ENCODE peak calls at places on chromosomes 1 and 21, in nine cellular contexts. One of them, this sample, is unnamed.

GRCh38 chr1:87106158-87106557 is 191.7 kb downstream of the HS2ST1 start:
- DNase-seq in tibial artery: no peak
- DNase-seq in neural crest cell: no peak
- DNase-seq in GM10248: no peak
- DNase-seq in ovary: no peak
- DNase-seq in left ventricle myocardium inferior: no peak
- DNase-seq in transverse colon: no peak
- DNase-seq in kidney: no peak
- DNase-seq in tibial nerve: no peak
- DNase-seq in this sample: no peak

GRCh38 chr1:22517936-22518335 is 45.4 kb upstream of the EPHA8 start:
- DNase-seq in tibial artery: no peak
- DNase-seq in neural crest cell: no peak
- DNase-seq in GM10248: no peak
- DNase-seq in ovary: no peak
- DNase-seq in left ventricle myocardium inferior: no peak
- DNase-seq in transverse colon: no peak
- DNase-seq in kidney: no peak
- DNase-seq in tibial nerve: no peak
- DNase-seq in this sample: no peak

GRCh38 chr1:156151093-156151688 is 2.2 kb upstream of the SEMA4A start:
- DNase-seq in tibial artery: peak
- DNase-seq in neural crest cell: no peak
- DNase-seq in GM10248: no peak
- DNase-seq in ovary: no peak
- DNase-seq in left ventricle myocardium inferior: no peak
- DNase-seq in transverse colon: peak
- DNase-seq in kidney: no peak
- DNase-seq in tibial nerve: no peak
- DNase-seq in this sample: no peak

GRCh38 chr1:179612361-179612760 is 20.7 kb downstream of the TDRD5 start:
- DNase-seq in tibial artery: no peak
- DNase-seq in neural crest cell: no peak
- DNase-seq in GM10248: no peak
- DNase-seq in ovary: no peak
- DNase-seq in left ventricle myocardium inferior: no peak
- DNase-seq in transverse colon: no peak
- DNase-seq in kidney: no peak
- DNase-seq in tibial nerve: no peak
- DNase-seq in this sample: no peak

GRCh38 chr1:104760017-104760416 is 1010.3 kb downstream of the AMY1C start:
- DNase-seq in tibial artery: no peak
- DNase-seq in neural crest cell: no peak
- DNase-seq in GM10248: peak
- DNase-seq in ovary: no peak
- DNase-seq in left ventricle myocardium inferior: no peak
- DNase-seq in transverse colon: no peak
- DNase-seq in kidney: no peak
- DNase-seq in tibial nerve: no peak
- DNase-seq in this sample: no peak

GRCh38 chr1:39692152-39693064 is 1.2 kb upstream of the HPCAL4 start:
- DNase-seq in tibial artery: no peak
- DNase-seq in neural crest cell: no peak
- DNase-seq in GM10248: no peak
- DNase-seq in ovary: peak
- DNase-seq in left ventricle myocardium inferior: no peak
- DNase-seq in transverse colon: peak
- DNase-seq in kidney: no peak
- DNase-seq in tibial nerve: no peak
- DNase-seq in this sample: no peak

GRCh38 chr21:20661221-20661620 is 337.0 kb upstream of the NCAM2 start:
- DNase-seq in tibial artery: no peak
- DNase-seq in neural crest cell: no peak
- DNase-seq in GM10248: no peak
- DNase-seq in ovary: no peak
- DNase-seq in left ventricle myocardium inferior: no peak
- DNase-seq in transverse colon: no peak
- DNase-seq in kidney: no peak
- DNase-seq in tibial nerve: no peak
- DNase-seq in this sample: no peak

GRCh38 chr1:41268154-41268770 is 26.2 kb upstream of the SCMH1 start:
- DNase-seq in tibial artery: peak
- DNase-seq in neural crest cell: peak
- DNase-seq in GM10248: peak
- DNase-seq in ovary: peak
- DNase-seq in left ventricle myocardium inferior: peak
- DNase-seq in transverse colon: peak
- DNase-seq in kidney: peak
- DNase-seq in tibial nerve: peak
- DNase-seq in this sample: peak

GRCh38 chr21:46110499-46111192 is 12.7 kb downstream of the COL6A2 start:
- DNase-seq in tibial artery: peak
- DNase-seq in neural crest cell: no peak
- DNase-seq in GM10248: no peak
- DNase-seq in ovary: peak
- DNase-seq in left ventricle myocardium inferior: peak
- DNase-seq in transverse colon: peak
- DNase-seq in kidney: peak
- DNase-seq in tibial nerve: peak
- DNase-seq in this sample: no peak

GRCh38 chr1:184881941-184882648 is 92.2 kb downstream of the NIBAN1 start:
- DNase-seq in tibial artery: no peak
- DNase-seq in neural crest cell: no peak
- DNase-seq in GM10248: no peak
- DNase-seq in ovary: no peak
- DNase-seq in left ventricle myocardium inferior: no peak
- DNase-seq in transverse colon: no peak
- DNase-seq in kidney: no peak
- DNase-seq in tibial nerve: no peak
- DNase-seq in this sample: no peak

GRCh38 chr1:3925762-3926161 is 25.7 kb upstream of the C1orf174 start:
- DNase-seq in tibial artery: no peak
- DNase-seq in neural crest cell: no peak
- DNase-seq in GM10248: no peak
- DNase-seq in ovary: no peak
- DNase-seq in left ventricle myocardium inferior: no peak
- DNase-seq in transverse colon: no peak
- DNase-seq in kidney: peak
- DNase-seq in tibial nerve: no peak
- DNase-seq in this sample: no peak

GRCh38 chr1:59593798-59594790 is 220.7 kb upstream of the HOOK1 start:
- DNase-seq in tibial artery: no peak
- DNase-seq in neural crest cell: no peak
- DNase-seq in GM10248: no peak
- DNase-seq in ovary: no peak
- DNase-seq in left ventricle myocardium inferior: no peak
- DNase-seq in transverse colon: no peak
- DNase-seq in kidney: no peak
- DNase-seq in tibial nerve: no peak
- DNase-seq in this sample: no peak

GRCh38 chr1:153438599-153438998 is 21.9 kb downstream of the S100A7 start:
- DNase-seq in tibial artery: no peak
- DNase-seq in neural crest cell: no peak
- DNase-seq in GM10248: no peak
- DNase-seq in ovary: no peak
- DNase-seq in left ventricle myocardium inferior: no peak
- DNase-seq in transverse colon: no peak
- DNase-seq in kidney: no peak
- DNase-seq in tibial nerve: no peak
- DNase-seq in this sample: no peak

GRCh38 chr1:162564762-162565218 is 3.3 kb downstream of the UAP1 start:
- DNase-seq in tibial artery: no peak
- DNase-seq in neural crest cell: no peak
- DNase-seq in GM10248: no peak
- DNase-seq in ovary: no peak
- DNase-seq in left ventricle myocardium inferior: no peak
- DNase-seq in transverse colon: no peak
- DNase-seq in kidney: no peak
- DNase-seq in tibial nerve: no peak
- DNase-seq in this sample: no peak

GRCh38 chr1:231242516-231243198 is 1.6 kb downstream of the GNPAT start:
- DNase-seq in tibial artery: no peak
- DNase-seq in neural crest cell: no peak
- DNase-seq in GM10248: no peak
- DNase-seq in ovary: no peak
- DNase-seq in left ventricle myocardium inferior: no peak
- DNase-seq in transverse colon: no peak
- DNase-seq in kidney: no peak
- DNase-seq in tibial nerve: no peak
- DNase-seq in this sample: no peak

GRCh38 chr21:45010096-45010495 is 64.3 kb upstream of the ADARB1 start:
- DNase-seq in tibial artery: peak
- DNase-seq in neural crest cell: no peak
- DNase-seq in GM10248: no peak
- DNase-seq in ovary: no peak
- DNase-seq in left ventricle myocardium inferior: no peak
- DNase-seq in transverse colon: no peak
- DNase-seq in kidney: no peak
- DNase-seq in tibial nerve: no peak
- DNase-seq in this sample: no peak

GRCh38 chr1:95233321-95233736 is 681 bp upstream of the RWDD3 start:
- DNase-seq in tibial artery: peak
- DNase-seq in neural crest cell: no peak
- DNase-seq in GM10248: no peak
- DNase-seq in ovary: peak
- DNase-seq in left ventricle myocardium inferior: peak
- DNase-seq in transverse colon: peak
- DNase-seq in kidney: peak
- DNase-seq in tibial nerve: no peak
- DNase-seq in this sample: no peak

GRCh38 chr1:156885904-156886355 is 7.6 kb upstream of the PEAR1 start:
- DNase-seq in tibial artery: no peak
- DNase-seq in neural crest cell: no peak
- DNase-seq in GM10248: no peak
- DNase-seq in ovary: no peak
- DNase-seq in left ventricle myocardium inferior: no peak
- DNase-seq in transverse colon: no peak
- DNase-seq in kidney: no peak
- DNase-seq in tibial nerve: no peak
- DNase-seq in this sample: no peak

GRCh38 chr1:87787551-87787950 is 458.9 kb downstream of the LMO4 start:
- DNase-seq in tibial artery: no peak
- DNase-seq in neural crest cell: no peak
- DNase-seq in GM10248: no peak
- DNase-seq in ovary: no peak
- DNase-seq in left ventricle myocardium inferior: no peak
- DNase-seq in transverse colon: no peak
- DNase-seq in kidney: no peak
- DNase-seq in tibial nerve: no peak
- DNase-seq in this sample: no peak

GRCh38 chr1:94792473-94792875 is 27.7 kb upstream of the SLC44A3 start:
- DNase-seq in tibial artery: no peak
- DNase-seq in neural crest cell: no peak
- DNase-seq in GM10248: peak
- DNase-seq in ovary: no peak
- DNase-seq in left ventricle myocardium inferior: no peak
- DNase-seq in transverse colon: peak
- DNase-seq in kidney: no peak
- DNase-seq in tibial nerve: no peak
- DNase-seq in this sample: no peak

GRCh38 chr1:237799762-237800474 is 90.8 kb downstream of the ZP4 start:
- DNase-seq in tibial artery: no peak
- DNase-seq in neural crest cell: peak
- DNase-seq in GM10248: peak
- DNase-seq in ovary: no peak
- DNase-seq in left ventricle myocardium inferior: peak
- DNase-seq in transverse colon: peak
- DNase-seq in kidney: peak
- DNase-seq in tibial nerve: no peak
- DNase-seq in this sample: no peak

GRCh38 chr1:47754221-47754620 is 243.0 kb downstream of the TRABD2B start:
- DNase-seq in tibial artery: no peak
- DNase-seq in neural crest cell: no peak
- DNase-seq in GM10248: no peak
- DNase-seq in ovary: no peak
- DNase-seq in left ventricle myocardium inferior: no peak
- DNase-seq in transverse colon: no peak
- DNase-seq in kidney: no peak
- DNase-seq in tibial nerve: no peak
- DNase-seq in this sample: no peak

GRCh38 chr1:109877320-109877771 is 33.3 kb upstream of the CSF1 start:
- DNase-seq in tibial artery: peak
- DNase-seq in neural crest cell: no peak
- DNase-seq in GM10248: no peak
- DNase-seq in ovary: peak
- DNase-seq in left ventricle myocardium inferior: peak
- DNase-seq in transverse colon: peak
- DNase-seq in kidney: peak
- DNase-seq in tibial nerve: peak
- DNase-seq in this sample: peak
- TF ChIP-seq CTCF in tibial artery: peak
- TF ChIP-seq CTCF in neural crest cell: peak
- TF ChIP-seq CTCF in GM10248: no peak
- TF ChIP-seq CTCF in ovary: no peak
- TF ChIP-seq CTCF in left ventricle myocardium inferior: peak
- TF ChIP-seq CTCF in transverse colon: peak
- TF ChIP-seq CTCF in kidney: no peak
- TF ChIP-seq CTCF in tibial nerve: no peak
- TF ChIP-seq CTCF in this sample: peak

GRCh38 chr21:41315726-41316125 is 875 bp upstream of the FAM3B start:
- DNase-seq in tibial artery: no peak
- DNase-seq in neural crest cell: no peak
- DNase-seq in GM10248: no peak
- DNase-seq in ovary: no peak
- DNase-seq in left ventricle myocardium inferior: no peak
- DNase-seq in transverse colon: no peak
- DNase-seq in kidney: no peak
- DNase-seq in tibial nerve: no peak
- DNase-seq in this sample: no peak
- TF ChIP-seq CTCF in tibial artery: no peak
- TF ChIP-seq CTCF in neural crest cell: no peak
- TF ChIP-seq CTCF in GM10248: no peak
- TF ChIP-seq CTCF in ovary: no peak
- TF ChIP-seq CTCF in left ventricle myocardium inferior: no peak
- TF ChIP-seq CTCF in transverse colon: no peak
- TF ChIP-seq CTCF in kidney: no peak
- TF ChIP-seq CTCF in tibial nerve: no peak
- TF ChIP-seq CTCF in this sample: no peak

GRCh38 chr1:101971309-101971708 is 25.4 kb downstream of the OLFM3 start:
- DNase-seq in tibial artery: no peak
- DNase-seq in neural crest cell: no peak
- DNase-seq in GM10248: no peak
- DNase-seq in ovary: no peak
- DNase-seq in left ventricle myocardium inferior: no peak
- DNase-seq in transverse colon: no peak
- DNase-seq in kidney: no peak
- DNase-seq in tibial nerve: no peak
- DNase-seq in this sample: no peak
- TF ChIP-seq CTCF in tibial artery: no peak
- TF ChIP-seq CTCF in neural crest cell: peak
- TF ChIP-seq CTCF in GM10248: no peak
- TF ChIP-seq CTCF in ovary: no peak
- TF ChIP-seq CTCF in left ventricle myocardium inferior: no peak
- TF ChIP-seq CTCF in transverse colon: no peak
- TF ChIP-seq CTCF in kidney: no peak
- TF ChIP-seq CTCF in tibial nerve: no peak
- TF ChIP-seq CTCF in this sample: no peak

DNA sequence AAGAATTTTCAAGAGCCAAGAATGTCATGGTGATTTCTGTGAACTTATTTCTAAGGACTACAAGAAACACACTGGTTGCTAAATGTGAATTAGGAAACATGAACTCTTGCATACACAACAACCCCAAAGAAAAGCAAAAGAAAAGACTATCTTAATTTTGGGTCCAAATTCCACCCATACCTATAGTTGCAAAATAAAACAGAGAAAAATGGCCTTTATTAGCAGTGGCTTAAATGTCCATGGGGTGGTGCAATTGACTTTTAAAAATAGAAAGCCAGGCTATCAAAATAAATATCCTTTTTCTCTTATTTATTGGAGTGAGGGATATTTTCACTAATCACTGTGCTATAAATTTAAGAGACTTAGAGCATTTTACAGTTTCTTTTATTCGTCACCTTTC is 80.9 kb upstream of the DPYD start:
- DNase-seq in tibial artery: no peak
- DNase-seq in neural crest cell: no peak
- DNase-seq in GM10248: no peak
- DNase-seq in ovary: no peak
- DNase-seq in left ventricle myocardium inferior: no peak
- DNase-seq in transverse colon: no peak
- DNase-seq in kidney: no peak
- DNase-seq in tibial nerve: no peak
- DNase-seq in this sample: no peak
- TF ChIP-seq CTCF in tibial artery: peak
- TF ChIP-seq CTCF in neural crest cell: no peak
- TF ChIP-seq CTCF in GM10248: no peak
- TF ChIP-seq CTCF in ovary: no peak
- TF ChIP-seq CTCF in left ventricle myocardium inferior: no peak
- TF ChIP-seq CTCF in transverse colon: no peak
- TF ChIP-seq CTCF in kidney: no peak
- TF ChIP-seq CTCF in tibial nerve: no peak
- TF ChIP-seq CTCF in this sample: peak